ENCODE peak calls at places on chromosomes 7 and 10, in five cellular contexts. D is fibroblast of the conjunctiva; X is activated CD8-positive, alpha-beta memory T cell treated with anti-CD3 and anti-CD28 coated beads, Interleukin-2, amount 50 U/mL, for 4 hours; K is activated CD4-positive, alpha-beta T cell treated with anti-CD3 and anti-CD28 coated beads, Interleukin-2, amount 50 U/mL, for 24 hours; E is stimulated activated CD8-positive, alpha-beta memory T cell treated with anti-CD3 and anti-CD28 coated beads, Interleukin-12 subunit alpha, Interleukin-12 subunit beta, amount 100 ng/mL, for 1 hour. V is an unnamed sample.

GRCh38 chr10:129605266-129605985 is 138.4 kb downstream of the MGMT start:
- DNase-seq in D (no peak), X (no peak), K (no peak), E (no peak), V (no peak)

GRCh38 chr7:50496541-50496940 is 46.4 kb upstream of the FIGNL1 start:
- DNase-seq in D (no peak), X (no peak), K (no peak), E (no peak), V (no peak)

GRCh38 chr7:128080169-128080568 is 48.9 kb upstream of the LRRC4 start:
- DNase-seq in D (no peak), X (no peak), K (no peak), E (no peak), V (no peak)

GRCh38 chr7:131071786-131072504 is 255.7 kb upstream of the MKLN1 start:
- DNase-seq in D (no peak), X (no peak), K (no peak), E (no peak), V (peak)

GRCh38 chr7:137816696-137817320 is 30.0 kb downstream of the DGKI start:
- DNase-seq in D (peak), X (no peak), K (no peak), E (no peak), V (no peak)

GRCh38 chr10:32179836-32180235 is 123.6 kb upstream of the KIF5B start:
- DNase-seq in D (no peak), X (no peak), K (no peak), E (no peak), V (no peak)

GRCh38 chr10:16765532-16766365 is 51.5 kb downstream of the RSU1 start:
- DNase-seq in D (no peak), X (no peak), K (no peak), E (no peak), V (peak)

GRCh38 chr7:80218723-80219122 is 84.1 kb downstream of the GNAI1 start:
- DNase-seq in D (peak), X (no peak), K (no peak), E (no peak), V (no peak)